ENCODE peak calls at places on chromosome 13, in ten cellular contexts. I is H1, C is Panc1, Q is stomach, S is prostate gland, X is transverse colon, P is HCT116, O is upper lobe of left lung, F is spleen, R is endothelial cell of umbilical vein. N is an unnamed sample.

GRCh38 chr13:29859971-29860370 is 9.6 kb upstream of the UBL3 start:
- DNase-seq in O (no peak), Q (no peak), S (no peak), R (no peak), C (no peak), X (no peak), I (no peak), F (no peak), P (no peak), N (no peak)

GRCh38 chr13:73060251-73061160 is 1.7 kb downstream of the KLF5 start:
- DNase-seq in F (peak), S (peak), C (no peak), Q (no peak), X (no peak), P (no peak), I (no peak), O (no peak), R (peak), N (no peak)

GRCh38 chr13:110818747-110819146 is 96.1 kb downstream of the ANKRD10 start:
- DNase-seq in R (no peak), I (no peak), P (no peak), O (no peak), F (no peak), S (no peak), Q (no peak), X (no peak), C (no peak), N (peak)

GRCh38 chr13:110161112-110161897 is 145.7 kb downstream of the COL4A1 start:
- DNase-seq in R (no peak), P (no peak), I (no peak), F (no peak), Q (no peak), O (no peak), C (no peak), X (no peak), S (no peak), N (no peak)

GRCh38 chr13:98773053-98773452 is 20.6 kb upstream of the SLC15A1 start:
- DNase-seq in X (no peak), R (no peak), F (no peak), S (no peak), Q (no peak), C (no peak), I (no peak), O (peak), P (no peak), N (no peak)

GRCh38 chr13:46603165-46603603 is 50.2 kb downstream of the LRCH1 start:
- DNase-seq in I (no peak), Q (no peak), P (no peak), X (no peak), S (no peak), R (peak), F (no peak), C (no peak), O (no peak), N (no peak)

GRCh38 chr13:28636677-28637317 is 22.1 kb upstream of the POMP start:
- DNase-seq in S (no peak), O (no peak), R (peak), I (peak), Q (peak), X (peak), P (peak), C (peak), F (no peak), N (no peak)

GRCh38 chr13:38702609-38703008 is 15.7 kb downstream of the FREM2 start:
- DNase-seq in X (no peak), O (no peak), I (no peak), C (no peak), Q (no peak), P (no peak), F (no peak), R (no peak), S (no peak), N (no peak)

GRCh38 chr13:77810430-77810829 is 108.2 kb downstream of the EDNRB start:
- DNase-seq in X (no peak), C (no peak), I (no peak), Q (no peak), S (no peak), R (peak), P (peak), O (no peak), F (no peak), N (no peak)

GRCh38 chr13:37869506-37869755 is 141 bp downstream of the TRPC4 start:
- DNase-seq in O (no peak), P (no peak), C (no peak), F (no peak), X (no peak), Q (no peak), S (no peak), R (no peak), I (no peak), N (no peak)

GRCh38 chr13:48853381-48854102 is 122.2 kb upstream of the FNDC3A start:
- DNase-seq in O (no peak), Q (no peak), P (no peak), R (peak), X (no peak), C (no peak), F (no peak), I (no peak), S (no peak), N (no peak)

GRCh38 chr13:29763426-29764180 is 86.8 kb downstream of the UBL3 start:
- DNase-seq in P (no peak), O (no peak), R (no peak), C (no peak), X (peak), Q (no peak), I (no peak), F (no peak), S (no peak), N (no peak)

GRCh38 chr13:24670927-24671326 is 9.3 kb upstream of the ATP12A start:
- DNase-seq in Q (no peak), O (no peak), F (no peak), C (no peak), R (no peak), I (no peak), P (peak), X (no peak), S (no peak), N (no peak)

GRCh38 chr13:32031025-32031814 is at the start of gene FRY:
- DNase-seq in R (peak), F (peak), X (peak), C (no peak), S (peak), Q (peak), O (peak), P (peak), I (peak), N (peak)

GRCh38 chr13:106493569-106493968 is 41.9 kb downstream of the EFNB2 start:
- DNase-seq in Q (no peak), S (no peak), R (no peak), C (no peak), O (no peak), F (no peak), X (no peak), I (no peak), P (no peak), N (no peak)

GRCh38 chr13:60043262-60043661 is 120.5 kb downstream of the DIAPH3 start:
- DNase-seq in R (no peak), O (no peak), C (no peak), X (no peak), F (no peak), S (no peak), P (no peak), Q (no peak), I (no peak), N (no peak)

GRCh38 chr13:40116008-40116407 is 460.5 kb downstream of the COG6 start:
- DNase-seq in P (peak), O (no peak), R (peak), I (no peak), X (peak), C (no peak), Q (peak), S (no peak), F (no peak), N (no peak)

GRCh38 chr13:43878897-43879322 is 630 bp downstream of the CCDC122 start:
- DNase-seq in O (no peak), X (peak), I (no peak), P (no peak), R (peak), S (peak), F (peak), Q (peak), C (no peak), N (peak)

GRCh38 chr13:50911051-50911690 is 1.6 kb downstream of the RNASEH2B start:
- DNase-seq in X (no peak), P (no peak), F (no peak), C (no peak), R (peak), O (no peak), I (no peak), Q (no peak), S (no peak), N (no peak)

GRCh38 chr13:97648881-97649224 is 214.9 kb downstream of the RAP2A start:
- DNase-seq in O (no peak), X (no peak), R (no peak), C (no peak), S (no peak), I (no peak), Q (no peak), F (no peak), P (no peak), N (no peak)

GRCh38 chr13:18949489-18949761 is 232.2 kb downstream of the TUBA3C start:
- DNase-seq in I (no peak), P (no peak), F (no peak), R (no peak), S (no peak), X (no peak), O (no peak), Q (no peak), C (no peak), N (no peak)

GRCh38 chr13:69108486-69108885 is 999.1 kb upstream of the ATXN8OS start:
- DNase-seq in F (no peak), S (no peak), O (no peak), R (no peak), P (no peak), C (no peak), Q (no peak), X (no peak), I (no peak), N (no peak)
- TF ChIP-seq CTCF in F (no peak), S (no peak), O (no peak), R (no peak), P (no peak), C (no peak), Q (no peak), X (no peak), I (no peak), N (no peak)

GRCh38 chr13:33111414-33112110 is 95.3 kb downstream of the KL start:
- DNase-seq in X (peak), S (no peak), C (no peak), O (no peak), I (no peak), P (no peak), R (peak), Q (no peak), F (no peak), N (no peak)
- TF ChIP-seq POLR2AphosphoS5 in X (peak), S (no peak), C (no peak), O (no peak), I (no peak), P (no peak), R (no peak), Q (no peak), F (no peak), N (peak)

DNA sequence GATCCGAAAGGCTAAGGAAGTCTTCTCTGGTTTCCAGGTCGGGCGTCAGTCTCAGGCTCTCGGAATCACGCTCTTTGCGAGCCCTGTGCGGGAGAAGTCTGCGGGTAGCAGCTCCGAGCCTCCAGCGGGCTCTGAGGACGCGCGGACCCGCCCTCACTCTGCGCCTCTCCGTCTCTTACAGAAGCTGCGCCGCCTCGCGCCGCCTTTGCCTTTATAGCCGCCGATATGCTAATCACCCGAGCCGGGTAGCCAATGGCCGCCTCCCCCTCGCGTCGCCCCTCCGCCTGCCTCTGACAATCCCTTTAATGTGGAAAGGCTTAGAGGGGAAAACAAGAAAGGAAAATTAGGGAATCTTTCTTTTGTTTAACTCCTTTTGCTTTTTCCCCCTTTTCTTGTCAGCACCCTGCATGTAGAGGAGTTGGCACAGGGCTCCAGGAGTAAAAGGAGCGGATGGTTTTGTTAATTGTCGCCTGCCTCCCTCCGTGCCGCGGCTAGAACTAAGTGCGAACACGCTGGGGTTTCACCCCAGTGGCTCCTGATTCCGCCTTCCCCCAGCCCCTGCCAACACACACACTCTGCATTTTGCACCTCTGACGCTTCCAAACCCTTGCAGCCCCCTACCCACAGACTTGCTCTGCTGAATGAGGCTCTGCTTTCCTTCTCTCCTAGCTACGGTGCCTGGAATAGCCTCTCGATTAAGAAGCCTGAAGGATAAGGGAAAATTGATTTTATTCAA is at the start of gene PCDH8:
- DNase-seq in S (no peak), F (no peak), C (no peak), I (no peak), P (no peak), X (no peak), O (peak), Q (no peak), R (no peak), N (no peak)
- H3K4me3 ChIP-seq in S (no peak), F (no peak), C (no peak), I (peak), P (no peak), X (no peak), O (no peak), Q (no peak), R (no peak), N (no peak)

DNA sequence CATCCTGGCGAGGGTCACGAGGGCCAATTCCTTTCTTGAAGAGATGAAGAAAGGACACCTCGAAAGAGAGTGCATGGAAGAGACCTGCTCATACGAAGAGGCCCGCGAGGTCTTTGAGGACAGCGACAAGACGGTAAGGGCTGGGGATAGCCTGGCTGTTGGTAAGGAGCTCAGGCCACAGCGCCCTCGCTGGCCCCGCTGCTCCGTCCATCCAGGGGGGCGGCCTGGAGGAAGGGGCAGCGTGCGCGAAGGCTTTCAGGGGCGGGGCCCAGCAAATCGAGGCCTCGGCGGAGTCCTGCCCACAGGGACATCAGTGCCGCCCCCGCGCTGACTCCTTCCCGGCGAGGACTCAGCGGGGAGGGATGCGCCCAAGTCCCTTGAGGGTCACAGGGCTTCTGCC is 6.9 kb downstream of the F10 start:
- DNase-seq in C (no peak), X (no peak), I (no peak), Q (no peak), P (no peak), F (peak), S (no peak), O (peak), R (no peak), N (peak)
- TF ChIP-seq CTCF in C (no peak), X (no peak), I (no peak), Q (no peak), P (no peak), F (no peak), S (no peak), O (no peak), R (no peak), N (no peak)

GRCh38 chr13:23348270-23349126 is 85.0 kb downstream of the SACS start:
- DNase-seq in Q (no peak), I (no peak), F (no peak), O (no peak), R (no peak), P (no peak), S (no peak), X (no peak), C (no peak), N (no peak)
- TF ChIP-seq POLR2AphosphoS5 in Q (no peak), I (no peak), F (no peak), O (no peak), R (no peak), P (no peak), S (peak), X (no peak), C (no peak), N (no peak)

DNA sequence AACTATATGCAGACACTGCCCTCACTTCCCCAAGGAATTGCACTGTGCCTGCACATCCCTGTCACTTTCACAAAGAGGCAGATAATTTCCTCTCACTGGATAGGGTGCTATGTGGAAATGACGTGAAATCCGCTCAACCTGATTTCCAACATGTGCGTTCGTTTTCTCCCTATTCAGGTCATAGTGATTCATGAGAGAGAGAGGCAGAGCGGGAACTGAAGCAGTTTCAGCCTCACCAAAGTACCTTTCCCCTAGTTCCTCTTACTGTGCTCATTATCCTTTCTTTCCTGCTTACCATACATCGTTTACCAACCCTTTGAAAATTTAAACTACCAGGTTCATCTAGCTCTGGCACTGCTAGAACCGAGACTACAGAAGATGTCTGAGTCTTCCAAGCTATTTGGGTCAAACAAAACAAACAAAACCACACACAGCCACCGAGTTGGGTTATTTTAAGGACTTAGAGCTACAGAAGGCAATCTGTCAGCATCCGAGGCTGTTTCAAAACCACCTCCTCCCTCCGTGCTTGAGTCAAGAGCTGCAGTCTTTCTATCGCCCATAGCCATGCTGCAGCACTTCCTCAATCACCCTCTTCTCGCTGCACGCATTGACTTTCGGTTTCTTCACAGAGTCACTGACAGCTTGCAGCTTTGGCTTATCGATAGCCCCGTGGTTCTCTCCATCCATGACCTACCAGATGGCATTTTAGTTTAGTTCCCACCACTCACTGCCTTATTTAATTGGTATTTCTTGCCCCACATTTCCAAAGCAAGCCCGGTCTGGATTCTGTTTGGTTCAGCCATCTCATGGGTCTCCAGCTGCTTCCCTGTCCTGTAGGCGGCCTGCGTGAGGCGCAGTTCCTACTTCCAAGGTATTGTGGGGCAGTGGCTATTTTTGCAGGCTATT is 1395.8 kb downstream of the EFNB2 start:
- DNase-seq in F (peak), S (no peak), C (no peak), Q (peak), P (peak), O (no peak), X (peak), I (no peak), R (peak), N (no peak)
- H3K4me3 ChIP-seq in F (peak), S (no peak), C (peak), Q (peak), P (peak), O (peak), X (peak), I (no peak), R (no peak), N (peak)

GRCh38 chr13:66691149-66691548 is 539.0 kb downstream of the PCDH9 start:
- DNase-seq in O (no peak), C (no peak), Q (no peak), F (no peak), S (no peak), R (no peak), X (no peak), P (no peak), I (no peak), N (no peak)

GRCh38 chr13:66693656-66694055 is 536.5 kb downstream of the PCDH9 start:
- DNase-seq in S (no peak), X (no peak), I (no peak), O (no peak), C (no peak), P (no peak), F (no peak), R (peak), Q (no peak), N (no peak)

GRCh38 chr13:66689037-66689619 is 541.0 kb downstream of the PCDH9 start:
- DNase-seq in R (peak), P (no peak), O (no peak), Q (no peak), F (no peak), C (no peak), S (no peak), X (no peak), I (no peak), N (no peak)

DNA sequence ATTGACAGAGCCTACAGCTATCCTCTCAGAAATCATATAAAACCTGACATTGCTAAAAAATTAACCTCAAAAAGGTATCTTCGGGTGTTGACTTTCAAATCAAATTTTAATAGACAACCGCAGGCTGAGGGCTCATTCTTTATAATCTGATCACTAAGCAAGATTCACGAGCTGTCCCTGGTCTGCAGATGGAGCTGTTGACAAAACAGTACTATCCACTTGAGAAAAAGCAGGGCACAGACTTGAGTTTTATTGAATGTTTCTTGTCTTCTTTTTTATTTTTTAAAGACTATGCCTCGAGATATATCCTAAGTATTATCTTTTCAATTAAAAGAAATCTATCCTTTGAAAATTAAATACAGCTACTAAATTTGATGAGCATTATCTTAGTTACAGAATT is 540.5 kb downstream of the PCDH9 start:
- DNase-seq in Q (no peak), F (no peak), R (peak), O (no peak), C (no peak), P (no peak), X (no peak), I (no peak), S (no peak), N (no peak)
- TF ChIP-seq CTCF in Q (no peak), F (peak), R (no peak), O (no peak), C (peak), P (no peak), X (no peak), I (no peak), S (no peak), N (no peak)

DNA sequence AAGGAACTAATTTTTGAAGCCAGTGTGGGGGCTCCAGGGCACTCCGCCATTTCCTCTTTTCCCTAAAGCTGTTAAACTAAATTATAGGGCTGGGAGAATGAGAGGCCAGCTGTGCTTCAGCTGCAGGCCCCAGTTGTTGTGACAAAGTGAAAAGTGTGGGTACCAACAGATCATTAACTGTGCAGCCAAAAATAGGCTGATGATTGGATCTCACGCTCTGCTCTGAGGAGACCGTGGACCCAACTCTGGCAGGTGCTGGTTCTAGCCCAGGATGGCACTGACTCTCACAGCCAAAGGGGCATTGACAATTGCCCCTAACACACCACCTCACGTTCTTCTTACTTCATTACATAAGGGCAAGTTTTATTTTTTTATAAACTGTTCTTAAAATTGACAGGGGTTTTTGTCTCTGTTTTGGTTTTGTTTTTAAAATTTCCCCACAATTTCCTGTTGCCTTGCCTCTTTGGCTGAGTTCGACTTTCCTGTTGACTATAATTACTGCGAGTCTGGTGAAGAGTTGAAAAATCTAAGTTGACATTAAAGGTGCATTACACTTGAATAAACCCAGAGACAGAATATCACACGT is 391.0 kb downstream of the FGF9 start:
- DNase-seq in F (no peak), R (no peak), X (no peak), I (no peak), O (no peak), C (no peak), S (no peak), Q (no peak), P (no peak), N (no peak)
- TF ChIP-seq POLR2AphosphoS5 in F (no peak), R (no peak), X (no peak), I (no peak), O (no peak), C (no peak), S (no peak), Q (no peak), P (no peak), N (no peak)

N was measured in suprapubic skin.